ENCODE peak calls at places on chromosome 11, in five cellular contexts. K, S, P, J and H are unnamed samples.

GRCh38 chr11:64533501-64533900 is 57.5 kb upstream of the SLC22A12 start:
- DNase-seq in P (no peak), K (no peak), S (no peak), J (no peak), H (no peak)

GRCh38 chr11:129278586-129279319 is 86.6 kb upstream of the ARHGAP32 start:
- DNase-seq in J (no peak), K (peak; percentile 33), P (no peak), S (no peak), H (peak; percentile 65)

GRCh38 chr11:96338910-96339703 is 3.9 kb downstream of the MAML2 start:
- DNase-seq in K (peak; percentile 36), J (peak; percentile 81), P (no peak), S (peak; percentile 40), H (no peak)

GRCh38 chr11:73757598-73757997 is 3.3 kb downstream of the RAB6A start:
- DNase-seq in P (no peak), K (no peak), S (no peak), J (no peak), H (no peak)

GRCh38 chr11:70590356-70590991 is 192.1 kb downstream of the CTTN start:
- DNase-seq in P (no peak), K (no peak), J (no peak), S (no peak), H (peak; percentile 5)

GRCh38 chr11:87063982-87064381 is 26.2 kb downstream of the TMEM135 start:
- DNase-seq in J (peak; percentile 14), P (no peak), S (no peak), K (no peak), H (no peak)

GRCh38 chr11:74532496-74533246 is 39.1 kb upstream of the LIPT2 start:
- DNase-seq in P (no peak), S (no peak), J (no peak), K (peak; percentile 9), H (peak; percentile 36)

GRCh38 chr11:64119748-64120147 is 46.2 kb downstream of the MACROD1 start:
- DNase-seq in S (no peak), J (no peak), K (no peak), P (no peak), H (no peak)

GRCh38 chr11:46560300-46561025 is 33.4 kb downstream of the AMBRA1 start:
- DNase-seq in S (no peak), J (no peak), K (no peak), P (no peak), H (no peak)

GRCh38 chr11:27719575-27719925 is 19.3 kb upstream of the BDNF start:
- DNase-seq in K (peak; percentile 62), J (no peak), S (no peak), P (no peak), H (no peak)

GRCh38 chr11:17890333-17890732 is 122.5 kb downstream of the SERGEF start:
- DNase-seq in K (peak; percentile 46), P (no peak), J (no peak), S (no peak), H (no peak)

GRCh38 chr11:95950905-95951304 is 27.0 kb upstream of the MTMR2 start:
- DNase-seq in S (no peak), P (no peak), J (no peak), K (no peak), H (no peak)

GRCh38 chr11:26649884-26650283 is 72.0 kb downstream of the SLC5A12 start:
- DNase-seq in J (peak; percentile 15), K (peak; percentile 86), S (peak; percentile 14), P (peak; percentile 12), H (peak; percentile 39)

GRCh38 chr11:85967457-85967856 is 101.4 kb downstream of the PICALM start:
- DNase-seq in P (no peak), J (no peak), K (no peak), S (no peak), H (no peak)

GRCh38 chr11:125872138-125872491 is 15.4 kb upstream of the HYLS1 start:
- DNase-seq in K (no peak), P (no peak), S (no peak), J (no peak), H (no peak)

GRCh38 chr11:57798905-57799559 is 37.4 kb downstream of the CTNND1 start:
- DNase-seq in K (no peak), S (peak; percentile 55), P (peak; percentile 36), J (peak; percentile 68), H (no peak)

GRCh38 chr11:66331542-66332370 is 4.5 kb downstream of the RIN1 start:
- DNase-seq in K (no peak), J (no peak), S (no peak), P (no peak), H (no peak)

GRCh38 chr11:76770642-76771445 is 12.3 kb upstream of the TSKU start:
- DNase-seq in S (no peak), K (no peak), J (peak; percentile 98), P (peak; percentile 80), H (no peak)

GRCh38 chr11:72041364-72042058 is 38.8 kb downstream of the NUMA1 start:
- DNase-seq in K (peak; percentile 52), J (peak; percentile 72), P (peak; percentile 71), S (peak; percentile 78), H (peak; percentile 81)

GRCh38 chr11:70696076-70696475 is 297.7 kb downstream of the CTTN start:
- DNase-seq in S (no peak), K (no peak), P (no peak), J (no peak), H (peak; percentile 69)

GRCh38 chr11:70883973-70884688 is 368.2 kb downstream of the SHANK2 start:
- DNase-seq in J (no peak), S (peak; percentile 26), P (no peak), K (no peak), H (no peak)

GRCh38 chr11:86523738-86524602 is 148.4 kb downstream of the ME3 start:
- DNase-seq in J (peak; percentile 98), P (no peak), S (no peak), K (no peak), H (peak; percentile 49)

GRCh38 chr11:30960387-30960992 is 374.3 kb upstream of the MPPED2 start:
- DNase-seq in S (no peak), K (peak; percentile 73), P (no peak), J (peak; percentile 24), H (no peak)

GRCh38 chr11:62044639-62045121 is 77.2 kb upstream of the FTH1 start:
- DNase-seq in S (no peak), K (no peak), J (no peak), P (no peak), H (no peak)

GRCh38 chr11:76215946-76216345 is 9.6 kb upstream of the WNT11 start:
- DNase-seq in K (no peak), P (no peak), S (no peak), J (peak; percentile 36), H (no peak)

GRCh38 chr11:123181075-123181474 is 14.0 kb downstream of the CLMP start:
- DNase-seq in J (no peak), P (no peak), K (no peak), S (no peak), H (no peak)

GRCh38 chr11:11332141-11332710 is 20.8 kb downstream of the CSNK2A3 start:
- DNase-seq in S (no peak), P (no peak), J (no peak), K (peak; percentile 1), H (no peak)

GRCh38 chr11:85947431-85948272 is 92.5 kb downstream of the CCDC83 start:
- DNase-seq in S (peak; percentile 74), P (peak; percentile 58), K (no peak), J (peak; percentile 76), H (no peak)

GRCh38 chr11:104134760-104135159 is 29.2 kb downstream of the PDGFD start:
- DNase-seq in S (no peak), K (no peak), J (peak; percentile 62), P (no peak), H (no peak)

GRCh38 chr11:124793466-124794278 is 6.5 kb downstream of the MSANTD2 start:
- DNase-seq in P (no peak), S (peak; percentile 16), J (peak; percentile 18), K (peak; percentile 90), H (peak; percentile 13)

GRCh38 chr11:66677599-66678375 is at the start of gene RBM4B:
- DNase-seq in P (peak; percentile 96), S (peak; percentile 97), K (peak; percentile 98), J (peak; percentile 87), H (peak; percentile 98)

GRCh38 chr11:45847908-45848316 is 637 bp downstream of the CRY2 start:
- DNase-seq in S (peak; percentile 49), P (peak; percentile 48), K (peak; percentile 85), J (peak; percentile 63), H (no peak)

GRCh38 chr11:43686207-43686606 is 5.7 kb downstream of the HSD17B12 start:
- DNase-seq in P (no peak), K (no peak), J (no peak), S (no peak), H (no peak)

GRCh38 chr11:60905551-60906113 is 753 bp downstream of the PRPF19 start:
- DNase-seq in K (peak; percentile 11), S (no peak), J (peak; percentile 69), P (no peak), H (peak; percentile 58)

GRCh38 chr11:12719221-12719620 is 45.0 kb downstream of the TEAD1 start:
- DNase-seq in P (no peak), K (peak; percentile 60), J (peak; percentile 43), S (no peak), H (no peak)
- H3K27me3 ChIP-seq in P (no peaks in the 10 kb centered on the region), K (no peaks in the 10 kb centered on the region), J (no peaks in the 10 kb centered on the region), S (no peaks in the 10 kb centered on the region), H (no peaks in the 10 kb centered on the region)

GRCh38 chr11:1230456-1231395 is 7.9 kb downstream of the MUC5B start:
- DNase-seq in S (no peak), P (no peak), J (no peak), K (no peak), H (peak; percentile 49)
- TF ChIP-seq CTCF in S (no peak), P (no peak), J (no peak), K (no peak), H (no peak)

GRCh38 chr11:32149748-32150147 is 58.9 kb downstream of the RCN1 start:
- DNase-seq in J (no peak), P (no peak), K (no peak), S (no peak), H (no peak)

GRCh38 chr11:32151036-32151435 is 60.2 kb downstream of the RCN1 start:
- DNase-seq in K (no peak), S (no peak), J (no peak), P (no peak), H (no peak)

GRCh38 chr11:32152821-32153220 is 61.9 kb downstream of the RCN1 start:
- DNase-seq in P (no peak), K (no peak), J (no peak), S (no peak), H (no peak)

GRCh38 chr11:32154275-32154674 is 63.4 kb downstream of the RCN1 start:
- DNase-seq in S (no peak), P (no peak), J (peak; percentile 26), K (peak; percentile 14), H (no peak)

GRCh38 chr11:32153747-32154146 is 62.9 kb downstream of the RCN1 start:
- DNase-seq in S (no peak), J (no peak), P (no peak), K (no peak), H (no peak)
- H3K27me3 ChIP-seq in S (no peaks in the 10 kb centered on the region), J (peaks cover 8% of the 10 kb centered on the region), P (no peaks in the 10 kb centered on the region), K (no peaks in the 10 kb centered on the region), H (peaks cover 2% of the 10 kb centered on the region)

GRCh38 chr11:2798951-2799761 is 86.4 kb downstream of the CDKN1C start:
- DNase-seq in K (no peak), P (no peak), S (no peak), J (peak; percentile 23), H (peak; percentile 31)
- TF ChIP-seq CTCF in K (no peak), P (no peak), S (no peak), J (no peak), H (no peak)